ENCODE peak calls at places on chromosomes 4 and X, in four cellular contexts. M is mesenchymal stem cell, E is trophoblast cell, J is H1. K is an unnamed sample.

GRCh38 chr4:87476934-87477333 is 52.2 kb downstream of the SPARCL1 start:
- DNase-seq in M (no peak), E (no peak), J (no peak), K (no peak)

GRCh38 chr4:161419822-161420221 is 744.0 kb downstream of the FSTL5 start:
- DNase-seq in M (peak; percentile 31), E (no peak), J (peak; percentile 51), K (no peak)

GRCh38 chr4:157170321-157170720 is 50.2 kb upstream of the GRIA2 start:
- DNase-seq in M (no peak), E (no peak), J (no peak), K (no peak)

GRCh38 chr4:1375761-1376322 is 28.8 kb downstream of the UVSSA start:
- DNase-seq in M (no peak), E (no peak), J (no peak), K (no peak)

GRCh38 chr4:163344147-163345050 is 707 bp downstream of the NPY5R start:
- DNase-seq in M (peak; percentile 23), E (no peak), J (no peak), K (no peak)

GRCh38 chr4:110505440-110505839 is 29.5 kb downstream of the ENPEP start:
- DNase-seq in M (no peak), E (no peak), J (no peak), K (no peak)

GRCh38 chr4:128461300-128462103 is 173.9 kb upstream of the PGRMC2 start:
- DNase-seq in M (peak; percentile 85), E (no peak), J (no peak), K (peak; percentile 65)

GRCh38 chr4:54539500-54540029 is 118.2 kb upstream of the KIT start:
- DNase-seq in M (peak; percentile 64), E (peak; percentile 82), J (peak; percentile 78), K (peak; percentile 71)

GRCh38 chr4:123892997-123893745 is 496.6 kb downstream of the SPRY1 start:
- DNase-seq in M (peak; percentile 16), E (peak; percentile 16), J (no peak), K (no peak)

GRCh38 chrX:110741213-110741796 is 54.3 kb downstream of the CHRDL1 start:
- DNase-seq in M (peak; percentile 86), E (peak; percentile 14), J (no peak), K (no peak)

GRCh38 chr4:152575533-152575932 is 39.6 kb upstream of the FBXW7 start:
- DNase-seq in M (no peak), E (no peak), J (no peak), K (no peak)

GRCh38 chrX:19121898-19122640 is at the start of gene ADGRG2:
- DNase-seq in M (peak; percentile 8), E (no peak), J (peak; percentile 65), K (peak; percentile 31)

GRCh38 chr4:76611611-76612010 is 176.6 kb downstream of the SHROOM3 start:
- DNase-seq in M (no peak), E (no peak), J (no peak), K (no peak)

GRCh38 chr4:38894340-38894982 is 26.9 kb downstream of the FAM114A1 start:
- DNase-seq in M (peak; percentile 36), E (no peak), J (no peak), K (no peak)

GRCh38 chr4:1895971-1896657 is 24.9 kb downstream of the NSD2 start:
- DNase-seq in M (no peak), E (no peak), J (no peak), K (no peak)

GRCh38 chr4:120922390-120923200 is at the start of gene PRDM5:
- DNase-seq in M (peak; percentile 60), E (peak; percentile 62), J (peak; percentile 87), K (peak; percentile 64)

GRCh38 chr4:156182269-156182668 is 228.6 kb upstream of the CTSO start:
- DNase-seq in M (no peak), E (no peak), J (no peak), K (no peak)

GRCh38 chr4:55729306-55730142 is 90.1 kb upstream of the EXOC1L start:
- DNase-seq in M (no peak), E (no peak), J (no peak), K (no peak)

GRCh38 chr4:41572414-41572986 is 34.5 kb downstream of the LIMCH1 start:
- DNase-seq in M (peak; percentile 33), E (no peak), J (no peak), K (no peak)

GRCh38 chr4:94507708-94508107 is 56.0 kb downstream of the PDLIM5 start:
- DNase-seq in M (peak; percentile 92), E (peak; percentile 27), J (no peak), K (no peak)

GRCh38 chrX:9765072-9765736 is 443 bp downstream of the GPR143 start:
- DNase-seq in M (no peak), E (no peak), J (peak; percentile 63), K (no peak)
- H2BK12ac ChIP-seq in M (peak overlapping the region; percentile 11), E (peak overlapping the region; percentile 80), J (no peak overlapping the region), K (peak overlapping the region; percentile 58)

DNA sequence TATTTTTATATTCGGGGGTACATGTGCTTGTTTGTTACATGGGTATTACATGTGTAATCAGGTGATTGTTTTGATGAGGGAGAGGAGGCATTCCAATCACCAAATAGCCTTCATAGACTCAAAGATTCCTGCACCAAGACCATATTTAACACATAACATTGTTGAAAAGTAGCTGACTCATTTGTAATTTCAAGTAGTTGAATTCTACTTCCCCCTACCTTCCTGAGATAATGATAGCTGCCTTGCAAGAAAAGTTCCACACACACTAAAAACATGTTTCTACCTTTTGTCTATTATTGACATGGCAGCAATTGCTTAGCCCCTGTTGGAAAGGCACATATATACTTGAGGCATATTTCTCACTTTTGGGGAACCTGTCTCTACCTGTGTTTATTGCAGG is 16.1 kb downstream of the PGAM4 start:
- DNase-seq in M (no peak), E (no peak), J (no peak), K (no peak)
- H3K4me3 ChIP-seq in M (no peak overlapping the region), E (no peak overlapping the region), J (no peak overlapping the region), K (no peak overlapping the region)

GRCh38 chr4:47334597-47335185 is 128.8 kb downstream of the COMMD8 start:
- DNase-seq in M (peak; percentile 38), E (peak; percentile 3), J (no peak), K (no peak)

GRCh38 chr4:47342796-47343195 is 120.7 kb downstream of the COMMD8 start:
- DNase-seq in M (no peak), E (no peak), J (no peak), K (no peak)

GRCh38 chr4:47340914-47341313 is 122.6 kb downstream of the COMMD8 start:
- DNase-seq in M (no peak), E (no peak), J (no peak), K (no peak)

DNA sequence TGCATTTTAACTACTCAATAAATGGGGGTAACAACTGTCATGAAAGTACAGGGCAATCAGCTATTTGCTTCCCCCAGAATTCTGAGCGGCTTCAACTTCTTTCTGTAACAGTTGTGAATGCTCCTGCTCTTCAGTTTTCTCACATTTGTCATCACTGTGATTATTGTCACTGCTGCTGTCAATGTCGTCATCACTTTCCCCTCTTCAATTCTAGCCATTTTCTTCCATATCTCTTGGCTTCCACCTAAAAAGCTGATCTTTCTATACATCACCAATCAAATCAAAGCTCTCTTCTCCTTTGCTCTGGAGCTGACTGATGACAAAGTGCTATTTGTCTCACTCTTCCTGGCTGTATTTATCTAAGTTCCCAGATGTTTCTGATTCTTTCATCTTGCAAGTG is 125.6 kb downstream of the COMMD8 start:
- DNase-seq in M (no peak), E (no peak), J (no peak), K (no peak)
- H2BK12ac ChIP-seq in M (no peak overlapping the region), E (no peak overlapping the region), J (no peak overlapping the region), K (no peak overlapping the region)

GRCh38 chrX:16651422-16651821 is 1.5 kb downstream of the S100G start:
- DNase-seq in M (no peak), E (no peak), J (no peak), K (no peak)
- H3K4me3 ChIP-seq in M (no peak overlapping the region), E (no peak overlapping the region), J (no peak overlapping the region), K (no peak overlapping the region)

DNA sequence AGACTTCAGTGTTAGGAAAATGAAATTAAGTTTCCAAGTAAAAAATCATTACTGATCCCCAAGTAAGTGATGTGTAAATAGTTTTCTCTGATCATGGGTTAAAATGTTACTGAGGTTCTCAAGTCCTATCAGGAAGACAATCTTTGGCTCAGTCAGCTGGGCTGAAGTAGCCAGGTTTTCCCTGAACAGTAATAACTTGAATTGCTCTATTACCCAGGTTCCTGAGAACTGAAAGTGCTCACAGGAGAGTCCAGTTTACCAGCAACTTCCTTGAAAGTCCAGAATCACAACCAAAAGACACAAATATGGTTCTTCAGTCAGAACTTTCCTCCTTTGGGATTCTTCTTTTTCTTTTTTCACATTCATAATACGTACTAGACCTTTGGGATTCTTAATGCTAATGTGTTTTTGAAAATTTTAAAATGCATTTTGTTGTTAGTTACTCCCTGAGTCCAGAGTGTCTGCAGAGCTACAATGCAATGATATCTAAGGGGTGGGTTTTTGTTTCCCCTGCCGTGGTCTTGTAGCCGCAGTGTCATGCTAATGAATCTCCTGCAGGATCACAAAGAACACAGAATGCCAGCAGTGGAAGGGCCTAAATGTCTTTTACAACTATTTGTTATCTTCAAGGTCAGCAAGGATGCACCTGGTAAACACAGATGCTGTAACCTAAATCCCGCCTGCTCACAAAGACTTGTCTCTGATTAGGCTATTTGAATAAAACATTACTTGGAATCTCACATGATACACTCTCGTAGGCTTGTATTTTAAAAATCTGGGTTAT is 439.8 kb upstream of the NR3C2 start:
- DNase-seq in M (no peak), E (no peak), J (no peak), K (peak; percentile 23)
- H2BK12ac ChIP-seq in M (no peak overlapping the region), E (no peak overlapping the region), J (peak overlapping the region; percentile 40), K (no peak overlapping the region)

GRCh38 chrX:154050113-154050495 is 30.4 kb upstream of the IRAK1 start:
- DNase-seq in M (no peak), E (no peak), J (no peak), K (no peak)

GRCh38 chrX:154046262-154046771 is 26.6 kb upstream of the IRAK1 start:
- DNase-seq in M (peak; percentile 78), E (no peak), J (no peak), K (no peak)

GRCh38 chrX:154049209-154050112 is 29.8 kb upstream of the IRAK1 start:
- DNase-seq in M (no peak), E (peak; percentile 22), J (no peak), K (no peak)

GRCh38 chrX:154048398-154048797 is 28.7 kb upstream of the IRAK1 start:
- DNase-seq in M (no peak), E (no peak), J (no peak), K (no peak)

DNA sequence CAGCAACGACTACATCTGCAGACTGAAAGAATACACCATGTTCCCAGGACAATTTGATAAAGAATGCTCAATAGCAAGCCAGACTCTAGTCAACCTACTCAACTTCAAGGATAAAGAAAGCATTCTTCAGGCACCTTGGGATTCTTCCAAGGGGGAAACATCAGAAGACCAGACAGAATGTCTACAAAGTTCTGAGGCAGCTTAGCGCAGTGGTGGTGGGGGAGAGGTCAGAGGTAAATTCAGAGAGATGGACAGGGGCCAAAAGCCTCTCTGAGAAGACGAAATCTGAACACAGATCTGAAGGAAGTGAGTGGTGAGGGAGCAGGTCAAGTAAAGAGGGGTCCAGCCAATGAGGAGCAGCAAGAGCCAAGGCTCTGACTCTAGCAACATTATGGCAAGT is 27.6 kb upstream of the IRAK1 start:
- DNase-seq in M (no peak), E (no peak), J (no peak), K (no peak)
- H3K4me3 ChIP-seq in M (peak overlapping the region; percentile 8), E (no peak overlapping the region), J (no peak overlapping the region), K (no peak overlapping the region)

K was measured in neuronal stem cell.